ENCODE peak calls at places on chromosomes 12 and 14, in nine cellular contexts. M, C, H, R, W, Y, Z, I and O are unnamed samples.
A peak's percentile ranks its signal among the peaks of the same experiment; 100 is the strongest.

GRCh38 chr14:101948666-101949205 is 15.6 kb upstream of the DYNC1H1 start:
- DNase-seq in M (no peak), C (no peak), H (no peak), R (no peak), W (no peak), Y (no peak), Z (no peak), I (no peak), O (no peak)

GRCh38 chr12:39906237-39906636 is 199.6 kb downstream of the SLC2A13 start:
- DNase-seq in M (no peak), C (no peak), H (no peak), R (no peak), W (no peak), Y (no peak), Z (no peak), I (no peak), O (no peak)

GRCh38 chr14:63981569-63981968 is 128.8 kb downstream of the SYNE2 start:
- DNase-seq in M (no peak), C (no peak), H (no peak), R (no peak), W (no peak), Y (no peak), Z (no peak), I (no peak), O (no peak)

GRCh38 chr12:11891350-11892064 is 179.2 kb upstream of the BCL2L14 start:
- DNase-seq in M (peak; percentile 23), C (no peak), H (no peak), R (no peak), W (no peak), Y (no peak), Z (no peak), I (no peak), O (no peak)

GRCh38 chr14:74414793-74415437 is 11.1 kb downstream of the SYNDIG1L start:
- DNase-seq in M (no peak), C (no peak), H (no peak), R (no peak), W (no peak), Y (no peak), Z (no peak), I (no peak), O (no peak)

GRCh38 chr12:109421355-109422087 is 55.6 kb downstream of the KCTD10 start:
- DNase-seq in M (no peak), C (no peak), H (no peak), R (no peak), W (no peak), Y (no peak), Z (no peak), I (no peak), O (no peak)

GRCh38 chr12:124509676-124510300 is 57.6 kb downstream of the NCOR2 start:
- DNase-seq in M (peak; percentile 77), C (peak; percentile 71), H (no peak), R (peak; percentile 86), W (no peak), Y (peak; percentile 64), Z (no peak), I (no peak), O (no peak)

GRCh38 chr12:84508325-84508861 is 404.2 kb downstream of the SLC6A15 start:
- DNase-seq in M (no peak), C (peak; percentile 80), H (peak; percentile 32), R (peak; percentile 80), W (no peak), Y (peak; percentile 93), Z (no peak), I (no peak), O (no peak)

GRCh38 chr12:131112690-131113290 is 159.1 kb downstream of the ADGRD1 start:
- DNase-seq in M (no peak), C (no peak), H (no peak), R (no peak), W (no peak), Y (no peak), Z (no peak), I (no peak), O (no peak)

GRCh38 chr12:113162102-113163029 is 12.8 kb downstream of the CFAP73 start:
- DNase-seq in M (no peak), C (no peak), H (no peak), R (peak; percentile 52), W (no peak), Y (no peak), Z (no peak), I (no peak), O (no peak)

GRCh38 chr14:101475468-101476257 is 85.6 kb upstream of the DIO3 start:
- DNase-seq in M (peak; percentile 72), C (peak; percentile 54), H (peak; percentile 33), R (peak; percentile 49), W (no peak), Y (peak; percentile 67), Z (no peak), I (no peak), O (no peak)

GRCh38 chr14:105169776-105170655 is 1.4 kb upstream of the JAG2 start:
- DNase-seq in M (no peak), C (no peak), H (no peak), R (no peak), W (no peak), Y (no peak), Z (no peak), I (no peak), O (no peak)

GRCh38 chr12:79959484-79959883 is 24.6 kb upstream of the PPP1R12A start:
- DNase-seq in M (no peak), C (no peak), H (no peak), R (no peak), W (no peak), Y (no peak), Z (no peak), I (no peak), O (no peak)

GRCh38 chr12:117966511-117966910 is 2.3 kb downstream of the KSR2 start:
- DNase-seq in M (no peak), C (no peak), H (no peak), R (no peak), W (no peak), Y (no peak), Z (no peak), I (no peak), O (no peak)

GRCh38 chr14:51677276-51677675 is 25.6 kb downstream of the FRMD6 start:
- DNase-seq in M (no peak), C (no peak), H (peak; percentile 86), R (peak; percentile 79), W (no peak), Y (no peak), Z (no peak), I (no peak), O (no peak)

GRCh38 chr14:50741571-50741970 is 73.5 kb upstream of the SAV1 start:
- DNase-seq in M (no peak), C (peak; percentile 17), H (peak; percentile 3), R (peak; percentile 59), W (no peak), Y (peak; percentile 67), Z (no peak), I (no peak), O (no peak)

GRCh38 chr12:112664569-112664968 is 127.0 kb upstream of the RPH3A start:
- DNase-seq in M (no peak), C (no peak), H (no peak), R (peak; percentile 1), W (peak; percentile 50), Y (peak; percentile 11), Z (no peak), I (no peak), O (peak; percentile 40)

GRCh38 chr14:92439551-92440344 is 73.8 kb upstream of the RIN3 start:
- DNase-seq in M (no peak), C (no peak), H (no peak), R (no peak), W (no peak), Y (no peak), Z (peak; percentile 59), I (no peak), O (no peak)

GRCh38 chr12:106445981-106446380 is 88.4 kb downstream of the POLR3B start:
- DNase-seq in M (no peak), C (no peak), H (no peak), R (no peak), W (no peak), Y (no peak), Z (no peak), I (no peak), O (no peak)

GRCh38 chr14:59127437-59127732 is 61.1 kb upstream of the DAAM1 start:
- DNase-seq in M (no peak), C (no peak), H (no peak), R (no peak), W (no peak), Y (no peak), Z (no peak), I (no peak), O (no peak)
- TF ChIP-seq CTCF in M (no peak), C (peak; percentile 65), H (no peak), R (no peak), W (peak; percentile 27), Y (no peak), Z (peak; percentile 60), I (no peak), O (no peak)

GRCh38 chr12:52667509-52667908 is 12.7 kb downstream of the KRT1 start:
- DNase-seq in M (no peak), C (no peak), H (no peak), R (no peak), W (no peak), Y (no peak), Z (no peak), I (no peak), O (no peak)
- TF ChIP-seq CTCF in M (no peak), C (peak; percentile 61), H (no peak), R (peak; percentile 16), W (no peak), Y (peak; percentile 23), Z (no peak), I (no peak), O (peak; percentile 21)

GRCh38 chr12:93537769-93538168 is 34.7 kb upstream of the SOCS2 start:
- DNase-seq in M (no peak), C (no peak), H (no peak), R (no peak), W (no peak), Y (no peak), Z (no peak), I (no peak), O (no peak)
- TF ChIP-seq CTCF in M (no peak), C (peak; percentile 52), H (no peak), R (no peak), W (no peak), Y (no peak), Z (no peak), I (no peak), O (peak; percentile 12)

GRCh38 chr12:132554857-132555630 is 55.3 kb downstream of the LRCOL1 start:
- DNase-seq in M (no peak), C (no peak), H (no peak), R (no peak), W (peak; percentile 61), Y (peak; percentile 15), Z (no peak), I (no peak), O (no peak)
- TF ChIP-seq CTCF in M (no peak), C (peak; percentile 62), H (peak; percentile 9), R (peak; percentile 37), W (peak; percentile 62), Y (peak; percentile 35), Z (peak; percentile 18), I (no peak), O (peak; percentile 59)